ENCODE peak calls at places on chromosomes 13 and 19, in six cellular contexts. N is PC-3, L is psoas muscle, K is heart right ventricle, J is left lung, E is upper lobe of right lung. W is an unnamed sample.

GRCh38 chr13:48642061-48642460 is 11.7 kb upstream of the CYSLTR2 start:
- DNase-seq in N (no peak), L (no peak), K (no peak), J (no peak), E (no peak), W (no peak)

GRCh38 chr13:40485611-40486517 is 180.6 kb downstream of the FOXO1 start:
- DNase-seq in N (no peak), L (no peak), K (no peak), J (no peak), E (no peak), W (no peak)

GRCh38 chr19:44212865-44213346 is 574 bp downstream of the ZNF227 start:
- DNase-seq in N (peak; percentile 2), L (no peak), K (peak; percentile 6), J (no peak), E (no peak), W (no peak)

GRCh38 chr19:30342901-30343300 is 29.3 kb upstream of the ZNF536 start:
- DNase-seq in N (no peak), L (no peak), K (no peak), J (no peak), E (no peak), W (no peak)

GRCh38 chr19:44992336-44993163 is 8.7 kb upstream of the RELB start:
- DNase-seq in N (no peak), L (no peak), K (no peak), J (no peak), E (no peak), W (no peak)

GRCh38 chr19:51372649-51373504 is at the start of gene NKG7:
- DNase-seq in N (no peak), L (no peak), K (no peak), J (no peak), E (no peak), W (no peak)

GRCh38 chr13:95480131-95480545 is 72.4 kb upstream of the CLDN10 start:
- DNase-seq in N (no peak), L (peak; percentile 20), K (peak; percentile 5), J (peak; percentile 70), E (no peak), W (no peak)

GRCh38 chr19:41302624-41303351 is 7.2 kb upstream of the CCDC97 start:
- DNase-seq in N (no peak), L (no peak), K (no peak), J (no peak), E (peak; percentile 69), W (no peak)

GRCh38 chr19:45670670-45671453 is 2.8 kb downstream of the GIPR start:
- DNase-seq in N (peak; percentile 71), L (peak; percentile 61), K (peak; percentile 48), J (peak; percentile 86), E (peak; percentile 93), W (no peak)

GRCh38 chr19:13024126-13024957 is 29.1 kb downstream of the NFIX start:
- DNase-seq in N (peak; percentile 55), L (peak; percentile 35), K (no peak), J (no peak), E (no peak), W (no peak)

GRCh38 chr13:51895906-51896888 is 34.4 kb downstream of the CCDC70 start:
- DNase-seq in N (peak; percentile 57), L (no peak), K (peak; percentile 43), J (peak; percentile 45), E (no peak), W (no peak)

GRCh38 chr19:48757741-48758144 is 2.4 kb downstream of the FGF21 start:
- DNase-seq in N (no peak), L (no peak), K (no peak), J (no peak), E (no peak), W (no peak)

GRCh38 chr19:46748325-46749109 is 2.3 kb upstream of the STRN4 start:
- DNase-seq in N (peak; percentile 63), L (peak; percentile 74), K (peak; percentile 64), J (no peak), E (peak; percentile 84), W (no peak)

GRCh38 chr19:50368649-50369570 is 3.5 kb upstream of the NAPSA start:
- DNase-seq in N (peak; percentile 93), L (peak; percentile 81), K (peak; percentile 87), J (peak; percentile 89), E (peak; percentile 90), W (peak; percentile 61)

GRCh38 chr19:53432088-53432661 is 391 bp downstream of the ZNF761 start:
- DNase-seq in N (peak; percentile 9), L (peak; percentile 48), K (peak; percentile 21), J (peak; percentile 40), E (peak; percentile 75), W (peak; percentile 65)

GRCh38 chr19:46515879-46516350 is 20.2 kb upstream of the PNMA8B start:
- DNase-seq in N (peak; percentile 59), L (no peak), K (no peak), J (no peak), E (no peak), W (no peak)

GRCh38 chr13:74678308-74678958 is 544.2 kb upstream of the KLF12 start:
- DNase-seq in N (no peak), L (no peak), K (no peak), J (no peak), E (no peak), W (no peak)

DNA sequence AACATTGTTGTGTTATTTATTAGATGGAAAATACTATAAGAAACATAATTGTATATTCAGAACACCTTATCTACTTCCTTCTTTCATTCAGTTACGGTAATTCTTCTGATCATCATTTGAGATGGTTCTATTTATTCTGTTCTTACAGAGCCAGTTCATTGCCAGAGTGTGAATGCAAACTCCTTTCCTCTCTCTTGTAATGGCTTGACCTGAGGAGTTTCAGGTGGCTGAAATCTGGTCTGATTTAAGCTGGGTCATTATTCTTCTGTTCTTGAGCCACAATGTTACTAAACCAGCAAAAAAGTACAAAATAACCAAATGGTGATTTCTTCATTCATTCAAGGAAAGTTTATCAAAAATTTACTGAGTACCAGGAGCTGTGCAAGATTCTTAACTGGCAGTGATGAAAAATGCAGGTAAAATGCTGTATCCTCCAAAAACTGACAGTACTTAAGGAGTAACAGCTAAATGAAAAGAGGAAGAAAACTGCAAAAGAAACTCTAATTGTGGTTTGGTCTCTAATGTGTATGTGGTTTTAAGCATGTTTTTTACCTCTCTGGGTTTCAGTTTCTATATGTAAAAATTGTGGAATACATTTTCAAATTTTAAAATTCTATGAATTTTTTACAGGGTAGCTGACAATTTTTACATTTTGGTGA is 182.4 kb upstream of the UFM1 start:
- DNase-seq in N (no peak), L (no peak), K (no peak), J (no peak), E (no peak), W (no peak)
- H3K27ac ChIP-seq in N (no peak overlapping the region), L (no peak overlapping the region), K (no peak overlapping the region), J (no peak overlapping the region), E (no peak overlapping the region), W (no peak overlapping the region)

GRCh38 chr19:34316741-34317241 is 48.2 kb upstream of the GPI start:
- DNase-seq in N (peak; percentile 17), L (no peak), K (no peak), J (no peak), E (no peak), W (no peak)

GRCh38 chr19:34310494-34310981 is 54.5 kb upstream of the GPI start:
- DNase-seq in N (no peak), L (no peak), K (no peak), J (no peak), E (no peak), W (no peak)

GRCh38 chr19:34316247-34316646 is 48.7 kb upstream of the GPI start:
- DNase-seq in N (no peak), L (no peak), K (no peak), J (no peak), E (no peak), W (no peak)

GRCh38 chr19:34314437-34315313 is 50.3 kb upstream of the GPI start:
- DNase-seq in N (no peak), L (no peak), K (no peak), J (no peak), E (no peak), W (no peak)

GRCh38 chr19:34313188-34313587 is 51.8 kb upstream of the GPI start:
- DNase-seq in N (peak; percentile 13), L (no peak), K (peak; percentile 25), J (no peak), E (no peak), W (no peak)
- H3K4me1 ChIP-seq in N (peaks cover 8% of the 10 kb centered on the region), L (peaks cover 38% of the 10 kb centered on the region), K (peaks cover 55% of the 10 kb centered on the region), J (peaks cover 9% of the 10 kb centered on the region), E (peaks cover 28% of the 10 kb centered on the region), W (peaks cover 3% of the 10 kb centered on the region)

GRCh38 chr19:23093832-23094231 is 23.0 kb upstream of the ZNF730 start:
- DNase-seq in N (no peak), L (no peak), K (no peak), J (no peak), E (no peak), W (no peak)
- TF ChIP-seq CTCF in N (no peak), L (no peak), K (no peak), J (no peak), E (no peak), W (no peak)

DNA sequence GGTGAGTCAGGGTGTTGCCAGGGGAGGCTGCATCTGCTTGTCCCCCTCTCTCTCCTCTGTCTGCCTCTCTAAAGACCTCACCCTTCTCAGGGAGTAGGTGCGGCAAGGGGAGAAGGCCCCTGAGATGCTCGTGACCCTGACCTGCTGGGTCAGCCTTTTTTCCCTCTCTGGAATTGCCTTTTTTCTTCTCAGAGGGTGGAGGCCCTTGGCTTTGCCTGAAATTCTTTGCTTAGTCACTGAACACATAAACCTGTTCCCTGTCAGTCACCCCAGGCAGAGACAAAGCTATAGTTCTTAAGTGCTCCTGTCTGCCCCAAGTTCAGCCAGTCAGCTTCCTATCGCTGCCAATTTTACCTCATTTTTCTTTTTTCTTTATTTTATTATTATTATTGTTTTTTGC is 35.2 kb upstream of the PEG3 start:
- DNase-seq in N (no peak), L (no peak), K (no peak), J (no peak), E (no peak), W (no peak)
- H3K27ac ChIP-seq in N (no peak overlapping the region), L (no peak overlapping the region), K (no peak overlapping the region), J (no peak overlapping the region), E (no peak overlapping the region), W (no peak overlapping the region)

GRCh38 chr19:7211191-7211988 is 82.8 kb downstream of the INSR start:
- DNase-seq in N (no peak), L (no peak), K (peak; percentile 69), J (no peak), E (no peak), W (no peak)
- H3K4me1 ChIP-seq in N (no peaks in the 10 kb centered on the region), L (peaks cover 25% of the 10 kb centered on the region), K (peaks cover 42% of the 10 kb centered on the region), J (no peaks in the 10 kb centered on the region), E (peaks cover 7% of the 10 kb centered on the region), W (peaks cover 21% of the 10 kb centered on the region)

GRCh38 chr19:23075031-23075733 is 41.6 kb upstream of the ZNF730 start:
- DNase-seq in N (peak; percentile 27), L (peak; percentile 45), K (peak; percentile 55), J (peak; percentile 62), E (peak; percentile 80), W (no peak)

GRCh38 chr19:23065306-23065705 is 51.5 kb upstream of the ZNF730 start:
- DNase-seq in N (no peak), L (no peak), K (no peak), J (no peak), E (no peak), W (no peak)

GRCh38 chr19:23071087-23071511 is 45.7 kb upstream of the ZNF730 start:
- DNase-seq in N (no peak), L (peak; percentile 14), K (peak; percentile 22), J (no peak), E (no peak), W (peak; percentile 65)

DNA sequence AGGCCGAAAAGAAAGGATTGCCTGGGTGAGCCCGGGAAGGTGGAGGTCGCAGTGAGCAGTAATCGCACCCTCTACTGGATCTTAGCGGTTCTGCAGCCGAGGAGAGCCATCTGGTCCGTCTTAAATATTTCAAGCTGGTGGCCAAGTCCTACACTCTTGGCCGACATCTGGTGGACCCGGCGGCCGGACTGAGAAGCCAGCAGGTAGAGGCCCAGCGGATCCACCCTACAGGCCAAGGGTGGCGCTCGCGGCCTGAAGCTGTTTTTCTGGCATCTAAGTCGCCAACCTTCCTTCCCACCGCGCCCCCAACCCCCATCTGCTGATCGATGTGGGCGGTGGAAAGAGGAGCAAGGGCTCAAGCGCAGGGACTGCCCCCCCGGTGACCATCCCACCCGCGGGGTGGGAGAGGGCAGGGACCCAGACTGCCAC is 46.5 kb upstream of the ZNF730 start:
- DNase-seq in N (no peak), L (peak; percentile 31), K (peak; percentile 44), J (no peak), E (no peak), W (no peak)
- TF ChIP-seq CTCF in N (peak; percentile 15), L (peak; percentile 29), K (peak; percentile 59), J (peak; percentile 28), E (peak; percentile 37), W (no peak)